ENCODE peak calls at places on chromosome 5, in six cellular contexts. R is endodermal cell, F is heart left ventricle, M is fibroblast of pulmonary artery, P is right atrium auricular region, Z is lower lobe of right lung. S is an unnamed sample.

GRCh38 chr5:177478711-177479646 is 5.5 kb upstream of the DBN1 start:
- DNase-seq in R (peak), F (peak), M (peak), P (peak), Z (peak), S (no peak)

GRCh38 chr5:77957-78804 is 13.8 kb upstream of the PLEKHG4B start:
- DNase-seq in R (peak), F (peak), M (peak), P (no peak), Z (no peak), S (no peak)

GRCh38 chr5:132019857-132020555 is 8.5 kb upstream of the ACSL6 start:
- DNase-seq in R (no peak), F (no peak), M (no peak), P (no peak), Z (no peak), S (no peak)

GRCh38 chr5:67537439-67538342 is 341.1 kb upstream of the CD180 start:
- DNase-seq in R (no peak), F (no peak), M (peak), P (no peak), Z (no peak), S (no peak)

GRCh38 chr5:71573611-71574010 is 13.5 kb upstream of the MCCC2 start:
- DNase-seq in R (no peak), F (no peak), M (no peak), P (no peak), Z (no peak), S (no peak)

GRCh38 chr5:11719888-11720481 is 184.3 kb downstream of the CTNND2 start:
- DNase-seq in R (peak), F (peak), M (no peak), P (no peak), Z (no peak), S (no peak)

GRCh38 chr5:88861213-88861612 is 21.8 kb downstream of the MEF2C start:
- DNase-seq in R (no peak), F (no peak), M (no peak), P (no peak), Z (no peak), S (no peak)

GRCh38 chr5:65874241-65874640 is 52.1 kb upstream of the ERBIN start:
- DNase-seq in R (no peak), F (no peak), M (peak), P (no peak), Z (no peak), S (no peak)

GRCh38 chr5:116476903-116477537 is 97.6 kb downstream of the SEMA6A start:
- DNase-seq in R (no peak), F (no peak), M (no peak), P (no peak), Z (no peak), S (no peak)

GRCh38 chr5:95238560-95239325 is 46.2 kb downstream of the MCTP1 start:
- DNase-seq in R (no peak), F (no peak), M (peak), P (no peak), Z (no peak), S (no peak)

GRCh38 chr5:27336817-27337216 is 298.4 kb upstream of the CDH9 start:
- DNase-seq in R (no peak), F (no peak), M (no peak), P (no peak), Z (no peak), S (no peak)

GRCh38 chr5:148397968-148398595 is 14.3 kb downstream of the FBXO38 start:
- DNase-seq in R (peak), F (no peak), M (no peak), P (no peak), Z (no peak), S (no peak)

GRCh38 chr5:177306674-177307543 is 3.3 kb downstream of the PRELID1 start:
- DNase-seq in R (peak), F (peak), M (peak), P (peak), Z (no peak), S (no peak)

GRCh38 chr5:116532762-116533525 is 41.7 kb downstream of the SEMA6A start:
- DNase-seq in R (no peak), F (no peak), M (no peak), P (no peak), Z (no peak), S (no peak)

GRCh38 chr5:35617435-35618296 is at the start of gene SPEF2:
- DNase-seq in R (peak), F (peak), M (peak), P (peak), Z (peak), S (peak)

GRCh38 chr5:181241393-181241975 is 2.2 kb downstream of the RACK1 start:
- DNase-seq in R (no peak), F (no peak), M (peak), P (no peak), Z (no peak), S (no peak)

GRCh38 chr5:131302506-131302905 is 38.7 kb downstream of the CDC42SE2 start:
- DNase-seq in R (no peak), F (no peak), M (no peak), P (no peak), Z (no peak), S (no peak)

GRCh38 chr5:72079288-72079687 is 28.0 kb upstream of the MAP1B start:
- DNase-seq in R (peak), F (peak), M (no peak), P (no peak), Z (no peak), S (no peak)

GRCh38 chr5:82162568-82162967 is 115.6 kb downstream of the RPS23 start:
- DNase-seq in R (no peak), F (no peak), M (no peak), P (no peak), Z (no peak), S (no peak)

GRCh38 chr5:111075520-111075919 is 4.0 kb downstream of the TSLP start:
- DNase-seq in R (no peak), F (no peak), M (peak), P (no peak), Z (no peak), S (no peak)

GRCh38 chr5:87188411-87188810 is 79.3 kb upstream of the RASA1 start:
- DNase-seq in R (no peak), F (no peak), M (no peak), P (no peak), Z (no peak), S (no peak)

GRCh38 chr5:31106742-31107546 is 86.5 kb upstream of the CDH6 start:
- DNase-seq in R (no peak), F (no peak), M (peak), P (no peak), Z (no peak), S (no peak)

GRCh38 chr5:72328172-72328571 is 8.0 kb downstream of the PTCD2 start:
- DNase-seq in R (no peak), F (peak), M (peak), P (no peak), Z (no peak), S (no peak)

GRCh38 chr5:160029540-160030139 is 20.7 kb downstream of the TTC1 start:
- DNase-seq in R (no peak), F (no peak), M (no peak), P (no peak), Z (no peak), S (no peak)

GRCh38 chr5:89128930-89129625 is 246.1 kb upstream of the MEF2C start:
- DNase-seq in R (no peak), F (no peak), M (no peak), P (no peak), Z (no peak), S (no peak)

GRCh38 chr5:39905356-39905755 is 480.6 kb upstream of the DAB2 start:
- DNase-seq in R (no peak), F (no peak), M (peak), P (no peak), Z (no peak), S (no peak)

GRCh38 chr5:134592141-134592746 is 40.4 kb downstream of the SAR1B start:
- DNase-seq in R (peak), F (no peak), M (peak), P (no peak), Z (no peak), S (peak)

DNA sequence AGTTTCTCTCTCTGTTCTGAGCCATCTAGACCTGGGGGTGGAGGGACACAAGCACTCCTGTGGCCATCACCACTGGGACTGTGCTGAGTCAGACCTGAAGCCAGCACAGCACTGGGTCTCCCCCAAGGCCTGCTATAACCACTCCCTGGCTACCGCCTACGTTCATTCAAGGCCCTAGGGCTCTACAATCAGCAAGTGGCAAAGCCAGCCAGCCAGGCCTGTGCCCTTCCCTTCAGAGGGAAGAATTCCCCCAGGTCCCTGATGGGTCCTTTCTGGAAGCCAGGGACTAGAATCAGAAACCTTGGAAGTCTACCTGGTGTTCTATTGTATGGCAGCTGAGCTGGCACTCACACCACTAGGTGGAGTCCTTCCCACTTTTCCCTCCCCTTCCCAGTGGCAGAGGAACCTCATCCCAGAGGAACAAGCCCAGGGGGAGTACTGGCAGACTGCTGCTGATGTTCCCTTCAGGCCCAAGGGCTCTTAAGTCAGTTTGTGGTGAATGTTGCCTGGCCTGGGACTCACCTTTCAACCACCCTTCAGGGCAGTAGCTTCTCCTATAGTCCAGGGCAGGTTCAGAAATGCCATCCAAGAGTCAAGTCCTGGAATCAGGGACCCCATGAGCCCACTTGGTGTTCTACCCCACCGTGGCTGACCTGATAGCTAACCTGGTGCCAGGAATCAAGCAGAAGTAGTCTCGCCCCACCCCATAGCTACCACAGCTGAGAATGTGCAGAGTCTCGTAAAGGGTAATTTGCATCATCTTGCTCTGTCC is 20.0 kb downstream of the JMY start:
- DNase-seq in R (peak), F (no peak), M (peak), P (no peak), Z (no peak), S (no peak)
- TF ChIP-seq CTCF in R (peak), F (no peak), M (peak), P (no peak), Z (peak), S (peak)

GRCh38 chr5:127029513-127030258 is 672 bp downstream of the MARCHF3 start:
- DNase-seq in R (peak), F (peak), M (peak), P (peak), Z (peak), S (peak)
- TF ChIP-seq CTCF in R (peak), F (peak), M (peak), P (peak), Z (peak), S (peak)

DNA sequence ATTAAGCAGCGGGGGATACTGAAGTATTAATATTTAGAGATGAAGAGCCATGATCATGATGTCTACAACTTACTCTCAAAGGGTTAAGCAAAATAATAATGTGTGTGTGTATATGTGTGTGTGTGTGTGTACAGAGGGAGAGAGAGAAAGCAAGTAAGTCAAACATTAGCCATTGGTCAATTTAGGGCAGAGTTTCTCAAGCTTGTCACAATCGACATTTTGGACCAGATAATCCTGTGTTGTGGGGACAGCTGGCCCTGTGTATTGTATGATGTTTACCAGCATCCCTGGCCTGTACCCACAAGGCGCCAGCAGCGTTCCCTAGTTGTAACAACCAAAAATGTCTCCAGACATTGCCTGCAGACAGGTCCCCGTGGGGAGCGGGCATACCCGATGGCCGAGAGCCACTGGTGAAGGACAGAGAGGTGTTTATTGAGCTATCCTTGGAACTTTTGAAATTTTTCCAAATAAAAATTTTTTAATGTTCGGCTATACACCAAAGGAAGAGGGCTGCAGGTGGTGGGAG is 46.3 kb downstream of the DUSP1 start:
- DNase-seq in R (no peak), F (no peak), M (no peak), P (no peak), Z (no peak), S (peak)
- TF ChIP-seq CTCF in R (no peak), F (no peak), M (no peak), P (no peak), Z (no peak), S (no peak)

GRCh38 chr5:1467341-1468246 is 22.4 kb upstream of the SLC6A3 start:
- DNase-seq in R (peak), F (peak), M (no peak), P (no peak), Z (no peak), S (peak)

GRCh38 chr5:1466631-1467265 is 21.5 kb upstream of the SLC6A3 start:
- DNase-seq in R (peak), F (peak), M (no peak), P (no peak), Z (no peak), S (peak)

GRCh38 chr5:1470762-1471211 is 25.5 kb upstream of the SLC6A3 start:
- DNase-seq in R (peak), F (peak), M (no peak), P (no peak), Z (no peak), S (peak)

GRCh38 chr5:1468247-1468612 is 23.0 kb upstream of the SLC6A3 start:
- DNase-seq in R (peak), F (peak), M (peak), P (no peak), Z (no peak), S (no peak)

DNA sequence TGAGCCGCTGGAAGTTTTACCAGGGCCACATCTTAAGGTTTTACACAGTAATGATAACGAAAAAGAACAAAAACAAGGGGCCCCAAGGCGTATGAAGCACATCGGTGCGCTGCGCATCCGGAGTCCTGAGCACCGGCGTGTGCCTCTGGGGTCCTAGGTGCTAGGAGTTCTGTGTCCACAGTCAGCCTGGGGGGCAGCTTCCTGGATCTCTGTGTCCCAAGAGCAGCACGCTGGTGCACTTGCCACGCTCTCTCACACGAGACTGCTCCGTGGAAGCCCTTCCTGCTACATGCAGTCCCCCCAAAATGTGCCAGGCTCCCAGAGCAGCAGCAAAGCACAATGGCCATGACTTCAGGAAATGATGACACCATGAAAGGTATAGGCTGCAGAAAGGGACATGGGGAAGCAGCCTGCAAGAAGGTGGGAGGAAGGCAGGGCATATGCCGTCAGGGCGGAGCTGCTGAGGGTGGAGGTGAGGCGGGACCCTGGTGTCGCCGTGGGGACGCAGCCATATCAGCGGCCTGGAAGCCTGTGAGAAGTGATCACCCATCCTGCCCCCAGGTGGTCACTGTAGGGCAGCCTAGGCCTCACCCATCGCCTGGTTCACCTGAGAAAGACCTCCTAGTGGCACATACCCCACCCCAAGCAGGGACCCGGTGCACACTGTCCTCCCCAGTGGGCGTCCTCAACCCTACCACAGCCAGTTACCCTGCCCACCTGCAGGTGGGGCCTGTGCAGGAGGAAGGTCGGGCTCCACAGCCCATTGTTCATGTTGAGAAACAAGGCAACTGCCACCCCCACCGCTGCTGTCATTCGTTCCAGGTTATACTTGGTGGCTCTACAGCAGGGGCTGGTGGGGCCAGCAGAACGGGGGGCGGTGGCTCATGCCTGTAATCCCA is 23.6 kb upstream of the SLC6A3 start:
- DNase-seq in R (peak), F (peak), M (no peak), P (no peak), Z (no peak), S (peak)
- TF ChIP-seq CTCF in R (peak), F (no peak), M (no peak), P (no peak), Z (no peak), S (no peak)

GRCh38 chr5:136065588-136065987 is 36.8 kb downstream of the TGFBI start:
- DNase-seq in R (peak), F (no peak), M (no peak), P (no peak), Z (no peak), S (no peak)

GRCh38 chr5:136063778-136064465 is 35.1 kb downstream of the TGFBI start:
- DNase-seq in R (peak), F (no peak), M (no peak), P (peak), Z (no peak), S (no peak)

GRCh38 chr5:136062563-136063274 is 33.9 kb downstream of the TGFBI start:
- DNase-seq in R (peak), F (no peak), M (peak), P (peak), Z (no peak), S (no peak)

GRCh38 chr5:136066705-136067271 is 38.0 kb downstream of the TGFBI start:
- DNase-seq in R (peak), F (peak), M (peak), P (peak), Z (no peak), S (no peak)

DNA sequence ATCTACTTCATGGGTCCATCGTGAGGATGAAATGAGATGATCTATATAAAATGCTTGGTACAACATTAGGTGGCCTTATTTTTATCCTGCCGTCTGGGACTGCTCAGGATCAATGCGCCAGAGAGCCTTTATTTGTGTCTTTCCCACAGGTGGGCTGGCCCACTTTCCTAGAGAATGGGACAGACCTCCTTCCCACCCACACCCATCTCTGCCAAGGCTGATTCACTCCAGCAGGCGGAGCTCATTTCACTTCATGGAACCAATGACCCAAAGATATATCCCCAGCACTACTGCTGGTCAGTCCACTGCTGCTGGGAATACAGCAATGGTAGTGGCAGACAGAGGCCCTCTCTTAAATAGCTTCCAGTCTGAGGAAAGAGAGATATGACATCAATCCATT is 35.7 kb downstream of the TGFBI start:
- DNase-seq in R (peak), F (no peak), M (no peak), P (no peak), Z (no peak), S (no peak)
- TF ChIP-seq CTCF in R (peak), F (peak), M (peak), P (no peak), Z (peak), S (peak)

GRCh38 chr5:138461343-138462125 is 3.7 kb upstream of the EGR1 start:
- DNase-seq in R (peak), F (no peak), M (peak), P (peak), Z (peak), S (peak)

GRCh38 chr5:138458353-138458752 is 6.9 kb upstream of the EGR1 start:
- DNase-seq in R (no peak), F (no peak), M (peak), P (no peak), Z (peak), S (peak)

GRCh38 chr5:138459311-138459710 is 6.0 kb upstream of the EGR1 start:
- DNase-seq in R (no peak), F (peak), M (no peak), P (no peak), Z (peak), S (no peak)

GRCh38 chr5:138458856-138459255 is 6.4 kb upstream of the EGR1 start:
- DNase-seq in R (no peak), F (no peak), M (no peak), P (no peak), Z (peak), S (no peak)

GRCh38 chr5:138460032-138460693 is 5.1 kb upstream of the EGR1 start:
- DNase-seq in R (no peak), F (no peak), M (no peak), P (no peak), Z (peak), S (no peak)
- TF ChIP-seq CTCF in R (no peak), F (no peak), M (no peak), P (no peak), Z (no peak), S (no peak)

DNA sequence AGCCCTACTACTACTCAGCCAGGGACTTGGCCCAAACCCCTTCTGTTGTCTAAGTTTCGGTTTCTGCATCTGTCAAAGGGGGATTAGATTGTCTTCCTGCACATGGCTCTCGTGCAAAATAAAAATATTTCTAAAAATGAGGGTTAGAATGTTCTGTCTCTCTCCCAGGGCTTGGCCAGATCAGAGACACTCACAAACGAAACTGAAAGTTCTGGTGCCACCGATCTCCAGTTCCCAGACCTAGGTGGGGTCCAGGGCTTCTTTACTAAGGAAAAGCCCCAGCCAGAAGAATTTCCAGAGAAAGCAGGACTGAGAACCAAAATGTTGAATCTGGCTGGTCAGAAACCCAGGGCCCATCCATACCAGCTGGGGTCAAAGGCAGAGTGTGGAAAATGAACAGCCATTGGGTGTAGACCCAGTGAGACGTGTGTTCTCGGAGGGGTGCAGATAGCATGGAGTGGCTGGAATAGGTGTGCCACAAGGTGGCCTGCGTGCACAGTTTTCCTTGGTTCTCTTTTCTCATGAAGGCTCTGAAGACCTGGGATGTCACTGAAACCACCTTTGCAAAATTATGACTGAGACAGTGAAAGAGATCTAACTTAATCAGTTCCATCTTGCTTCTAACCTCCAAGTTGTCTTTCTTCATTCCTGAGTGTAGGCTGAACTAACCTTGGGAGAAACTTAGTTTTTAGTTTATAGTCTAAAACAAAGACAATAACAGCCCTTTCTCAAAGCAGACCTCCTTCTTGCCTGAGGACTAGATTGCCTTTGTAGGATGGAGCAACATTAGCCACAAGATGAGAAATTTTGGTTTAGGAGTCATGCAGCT is 2.2 kb upstream of the SLC23A1 start:
- DNase-seq in R (peak), F (peak), M (no peak), P (no peak), Z (no peak), S (peak)
- TF ChIP-seq CTCF in R (peak), F (no peak), M (no peak), P (no peak), Z (peak), S (no peak)